ENCODE peak calls at places on chromosome 15, in five cellular contexts. J is thoracic aorta, F is endodermal cell, Q is stomach, O is aorta. M is an unnamed sample. For H3K9me3 and H3K27me3, the result is how much of the 10 kb centered on the place peaks cover.

GRCh38 chr15:28955160-28955502 is 69.4 kb downstream of the APBA2 start:
- DNase-seq in Q (no peak), O (no peak), F (peak), J (no peak), M (no peak)

GRCh38 chr15:34436956-34437442 is 609 bp downstream of the GOLGA8A start:
- DNase-seq in O (peak), J (no peak), F (peak), Q (peak), M (no peak)

GRCh38 chr15:49145651-49146609 is 9.5 kb downstream of the COPS2 start:
- DNase-seq in J (no peak), O (no peak), Q (no peak), F (peak), M (no peak)

GRCh38 chr15:90376789-90377188 is 11.3 kb upstream of the IQGAP1 start:
- DNase-seq in O (no peak), F (no peak), J (no peak), Q (peak), M (no peak)

GRCh38 chr15:87877114-87877810 is 379.3 kb downstream of the NTRK3 start:
- DNase-seq in Q (no peak), F (no peak), O (no peak), J (no peak), M (no peak)

GRCh38 chr15:47685141-47685870 is 32.0 kb upstream of the SEMA6D start:
- DNase-seq in J (no peak), F (no peak), Q (no peak), O (no peak), M (no peak)

GRCh38 chr15:41942886-41943285 is 29.5 kb downstream of the EHD4 start:
- DNase-seq in O (no peak), F (peak), Q (no peak), J (no peak), M (no peak)

GRCh38 chr15:85649372-85649771 is 145.4 kb downstream of the KLHL25 start:
- DNase-seq in O (no peak), F (no peak), J (no peak), Q (no peak), M (no peak)

GRCh38 chr15:41935566-41936020 is 36.8 kb downstream of the EHD4 start:
- DNase-seq in J (no peak), Q (no peak), F (no peak), O (no peak), M (no peak)

GRCh38 chr15:29102911-29103824 is 166.5 kb downstream of the NSMCE3 start:
- DNase-seq in J (no peak), F (peak), O (no peak), Q (no peak), M (no peak)

GRCh38 chr15:25060472-25060803 is 105.7 kb downstream of the SNRPN start:
- DNase-seq in Q (peak), J (no peak), O (peak), F (no peak), M (peak)
- H3K9me3 ChIP-seq in Q (half or more), J (half or more), O (half or more), F (half or more), M (half or more)

GRCh38 chr15:63381301-63382192 is at the start of gene CA12:
- DNase-seq in Q (peak), J (no peak), F (peak), O (peak), M (no peak)
- H3K27me3 ChIP-seq in Q (under half), J (under half), F (half or more), O (under half), M (under half)

GRCh38 chr15:20671665-20672064 is 130.1 kb upstream of the GOLGA6L6 start:
- DNase-seq in O (no peak), J (no peak), F (no peak), Q (no peak), M (no peak)
- H3K9me3 ChIP-seq in O (under half), J (under half), F (under half), Q (under half), M (under half)

GRCh38 chr15:70220444-70220937 is 122.8 kb upstream of the TLE3 start:
- DNase-seq in J (no peak), O (no peak), F (peak), Q (no peak), M (no peak)

GRCh38 chr15:70214941-70215635 is 117.4 kb upstream of the TLE3 start:
- DNase-seq in F (peak), O (no peak), Q (no peak), J (no peak), M (no peak)

GRCh38 chr15:70219256-70219919 is 121.7 kb upstream of the TLE3 start:
- DNase-seq in J (no peak), O (no peak), F (peak), Q (no peak), M (no peak)

GRCh38 chr15:70215951-70216350 is 118.2 kb upstream of the TLE3 start:
- DNase-seq in J (no peak), O (no peak), Q (no peak), F (peak), M (no peak)

DNA sequence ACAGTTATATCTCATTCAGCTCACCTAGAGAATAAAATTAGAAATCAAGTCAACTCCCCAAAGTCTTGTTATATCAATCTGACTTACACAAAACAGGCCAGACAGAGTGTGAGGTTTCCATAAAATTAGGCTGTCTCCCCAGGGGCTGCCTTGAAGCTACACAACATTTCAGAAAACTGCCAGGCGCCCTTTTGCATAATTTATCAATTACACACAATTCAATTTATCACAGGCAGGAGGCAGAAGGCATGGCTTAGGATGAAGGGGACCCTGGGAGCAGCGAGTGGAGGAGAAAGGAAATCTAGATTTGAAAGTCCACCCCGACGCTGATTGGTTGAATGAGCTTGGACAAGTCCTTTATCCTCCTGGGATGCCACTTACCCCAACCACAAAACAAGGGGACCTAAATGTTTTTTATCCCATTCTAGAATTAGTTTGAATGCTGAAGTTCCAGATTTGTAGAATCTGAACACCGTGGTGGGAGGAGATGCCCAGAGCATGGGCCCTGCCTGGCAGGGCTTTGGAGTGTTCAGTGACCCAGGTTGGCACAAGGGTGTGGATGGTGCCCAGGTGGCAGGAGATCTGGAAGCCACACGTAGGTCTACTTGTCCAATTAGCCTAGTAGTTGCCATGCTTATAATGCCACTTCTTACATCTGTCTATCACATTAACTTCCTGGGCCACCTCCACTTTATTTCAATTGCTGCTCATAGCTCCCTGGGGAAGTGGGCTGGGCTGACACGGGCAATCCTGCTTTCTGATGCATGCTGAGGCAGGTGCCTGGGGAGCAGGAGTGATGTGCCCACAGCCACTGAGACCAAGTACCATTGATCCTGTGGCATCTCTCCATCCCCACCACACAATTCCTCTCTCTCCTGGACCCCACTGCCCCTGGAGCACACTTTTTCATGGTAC is 119.8 kb upstream of the TLE3 start:
- DNase-seq in O (no peak), F (peak), Q (no peak), J (no peak), M (no peak)
- H3K27me3 ChIP-seq in O (under half), F (under half), Q (under half), J (under half), M (under half)

GRCh38 chr15:83166830-83167229 is 40.8 kb downstream of the HDGFL3 start:
- DNase-seq in O (no peak), Q (no peak), F (no peak), J (no peak), M (no peak)
- H3K9me3 ChIP-seq in O (under half), Q (under half), F (under half), J (under half), M (under half)

DNA sequence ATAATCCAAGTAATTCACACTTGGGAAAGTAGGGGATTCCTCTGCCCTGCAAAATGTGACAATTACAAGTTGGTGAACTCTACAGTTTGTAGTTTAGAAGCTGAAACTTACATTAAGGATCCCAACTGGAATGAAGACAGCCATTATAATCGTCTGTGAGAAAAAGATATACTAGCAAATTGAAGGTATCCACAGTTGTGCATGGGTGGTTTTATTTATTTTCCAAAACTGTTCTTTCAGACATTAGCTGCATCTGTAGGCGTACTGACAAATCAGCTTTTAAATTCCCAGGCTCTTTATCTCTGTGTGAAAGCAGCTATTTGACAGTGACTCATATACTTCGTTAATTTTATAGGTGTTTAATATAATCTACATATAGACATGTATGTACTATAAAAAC is 12.5 kb upstream of the ISL2 start:
- DNase-seq in F (no peak), J (no peak), O (no peak), Q (no peak), M (no peak)
- H3K27me3 ChIP-seq in F (under half), J (under half), O (under half), Q (under half), M (under half)

GRCh38 chr15:25068696-25069095 is 113.9 kb downstream of the SNRPN start:
- DNase-seq in F (no peak), O (peak), J (no peak), Q (no peak), M (no peak)
- H3K9me3 ChIP-seq in F (half or more), O (half or more), J (half or more), Q (half or more), M (half or more)

GRCh38 chr15:70419046-70419445 is 321.3 kb upstream of the TLE3 start:
- DNase-seq in O (peak), Q (no peak), F (no peak), J (no peak), M (no peak)

GRCh38 chr15:70422342-70422741 is 324.6 kb upstream of the TLE3 start:
- DNase-seq in O (no peak), Q (no peak), F (no peak), J (no peak), M (no peak)

GRCh38 chr15:70420421-70421196 is 322.9 kb upstream of the TLE3 start:
- DNase-seq in O (no peak), Q (no peak), F (peak), J (no peak), M (no peak)

GRCh38 chr15:70423267-70423666 is 325.6 kb upstream of the TLE3 start:
- DNase-seq in F (no peak), Q (no peak), J (no peak), O (no peak), M (no peak)

DNA sequence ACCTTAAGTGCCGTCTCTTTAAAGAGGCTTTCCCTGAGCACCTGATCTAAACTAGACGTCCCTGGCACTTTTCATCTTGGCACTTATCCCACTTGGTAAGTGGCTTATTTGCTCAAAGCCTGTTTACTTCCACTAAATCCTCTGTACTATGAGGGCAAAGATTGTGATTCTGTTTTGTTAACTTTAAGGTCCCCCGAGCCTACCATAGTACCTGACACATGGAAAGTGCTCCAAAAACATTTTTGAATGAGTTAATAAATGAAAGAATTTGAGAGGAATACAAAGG is 323.4 kb upstream of the TLE3 start:
- DNase-seq in Q (peak), O (no peak), J (no peak), F (no peak), M (no peak)
- H3K27me3 ChIP-seq in Q (under half), O (under half), J (under half), F (under half), M (under half)